ENCODE peak calls at places on chromosomes 16 and 17, in seven cellular contexts. R is GM13977, J is GM12865, D is A549, U is Calu3, M is breast epithelium, C is right atrium auricular region. P is an unnamed sample.
A peak's percentile ranks its signal among the peaks of the same experiment; 100 is the strongest.

GRCh38 chr16:80369138-80369537 is 171.7 kb upstream of the DYNLRB2 start:
- DNase-seq in U (no peak), D (no peak), M (no peak), R (no peak), J (no peak), C (no peak), P (no peak)

GRCh38 chr16:27749547-27749875 is 199.6 kb downstream of the KATNIP start:
- DNase-seq in M (no peak), C (no peak), J (no peak), D (no peak), U (no peak), R (no peak), P (no peak)

GRCh38 chr17:28744104-28744801 is 442 bp downstream of the TRAF4 start:
- DNase-seq in C (no peak), R (peak; percentile 81), J (peak; percentile 81), D (peak; percentile 58), U (peak; percentile 70), M (peak; percentile 50), P (peak; percentile 89)

GRCh38 chr17:76421054-76421427 is 31.9 kb downstream of the UBE2O start:
- DNase-seq in J (no peak), U (no peak), M (no peak), R (no peak), C (peak; percentile 64), D (no peak), P (no peak)

GRCh38 chr16:48999508-48999907 is 282.1 kb downstream of the CBLN1 start:
- DNase-seq in R (no peak), M (no peak), C (no peak), U (no peak), J (no peak), D (no peak), P (peak; percentile 32)

GRCh38 chr17:144936-145670 is 7.7 kb downstream of the SCGB1C2 start:
- DNase-seq in D (no peak), R (no peak), J (no peak), M (peak; percentile 13), C (peak; percentile 36), U (no peak), P (peak; percentile 61)

GRCh38 chr17:67421869-67422273 is 44.8 kb downstream of the PITPNC1 start:
- DNase-seq in J (peak; percentile 86), U (peak; percentile 66), C (no peak), D (peak; percentile 95), R (peak; percentile 55), M (peak; percentile 57), P (no peak)

GRCh38 chr16:5220705-5221104 is 123.1 kb upstream of the EEF2KMT start:
- DNase-seq in C (no peak), M (no peak), D (no peak), R (no peak), U (no peak), J (no peak), P (no peak)

GRCh38 chr17:72414032-72414396 is 293.2 kb downstream of the SOX9 start:
- DNase-seq in U (no peak), M (no peak), R (no peak), J (no peak), D (no peak), C (no peak), P (no peak)

GRCh38 chr17:7855643-7856080 is 796 bp downstream of the TMEM88 start:
- DNase-seq in M (no peak), R (no peak), J (no peak), U (no peak), C (no peak), D (no peak), P (no peak)

GRCh38 chr16:2471016-2471652 is at the start of gene NTN3:
- DNase-seq in J (no peak), U (no peak), C (no peak), R (peak; percentile 73), D (no peak), M (no peak), P (no peak)

GRCh38 chr16:84177740-84178070 is 9.2 kb downstream of the TAF1C start:
- DNase-seq in C (no peak), U (no peak), M (no peak), D (no peak), R (no peak), J (no peak), P (no peak)

GRCh38 chr16:84178146-84178765 is 8.6 kb downstream of the TAF1C start:
- DNase-seq in R (no peak), C (no peak), M (no peak), U (no peak), J (no peak), D (no peak), P (no peak)

GRCh38 chr16:84180519-84181140 is 6.2 kb downstream of the TAF1C start:
- DNase-seq in D (no peak), C (no peak), U (no peak), M (no peak), J (no peak), R (no peak), P (no peak)

GRCh38 chr16:84179612-84180320 is 7.1 kb downstream of the TAF1C start:
- DNase-seq in R (no peak), U (no peak), J (no peak), C (no peak), D (no peak), M (no peak), P (no peak)

GRCh38 chr16:84178892-84179611 is 7.8 kb downstream of the TAF1C start:
- DNase-seq in C (no peak), U (no peak), D (no peak), M (no peak), R (no peak), J (no peak), P (no peak)
- TF ChIP-seq CTCF in C (no peak), U (no peak), D (no peak), M (no peak), R (no peak), J (no peak), P (no peak)

DNA sequence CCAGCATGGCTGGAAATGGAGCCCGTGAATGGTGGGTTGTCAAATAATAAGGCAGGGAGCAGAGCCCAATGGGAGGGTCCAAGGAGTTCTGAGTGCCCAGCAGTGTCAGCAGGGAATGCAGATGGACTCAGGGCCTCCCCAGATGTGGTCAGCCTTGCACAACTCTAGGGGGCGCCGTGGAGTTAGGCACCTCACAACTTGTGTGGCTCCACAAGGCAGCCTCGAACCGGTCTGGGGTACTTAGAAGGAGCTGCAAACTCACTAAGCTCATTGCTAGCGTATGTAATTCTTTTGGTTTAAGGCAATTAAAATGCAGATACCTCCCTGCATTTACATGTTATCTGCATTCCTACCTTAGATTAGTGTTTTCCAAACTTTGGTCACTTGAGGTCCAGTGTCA is 18.1 kb downstream of the IRF8 start:
- DNase-seq in J (no peak), U (no peak), M (no peak), D (no peak), R (no peak), C (no peak), P (no peak)
- TF ChIP-seq CTCF in J (peak; percentile 50), U (peak; percentile 19), M (no peak), D (no peak), R (peak; percentile 54), C (no peak), P (peak; percentile 54)

DNA sequence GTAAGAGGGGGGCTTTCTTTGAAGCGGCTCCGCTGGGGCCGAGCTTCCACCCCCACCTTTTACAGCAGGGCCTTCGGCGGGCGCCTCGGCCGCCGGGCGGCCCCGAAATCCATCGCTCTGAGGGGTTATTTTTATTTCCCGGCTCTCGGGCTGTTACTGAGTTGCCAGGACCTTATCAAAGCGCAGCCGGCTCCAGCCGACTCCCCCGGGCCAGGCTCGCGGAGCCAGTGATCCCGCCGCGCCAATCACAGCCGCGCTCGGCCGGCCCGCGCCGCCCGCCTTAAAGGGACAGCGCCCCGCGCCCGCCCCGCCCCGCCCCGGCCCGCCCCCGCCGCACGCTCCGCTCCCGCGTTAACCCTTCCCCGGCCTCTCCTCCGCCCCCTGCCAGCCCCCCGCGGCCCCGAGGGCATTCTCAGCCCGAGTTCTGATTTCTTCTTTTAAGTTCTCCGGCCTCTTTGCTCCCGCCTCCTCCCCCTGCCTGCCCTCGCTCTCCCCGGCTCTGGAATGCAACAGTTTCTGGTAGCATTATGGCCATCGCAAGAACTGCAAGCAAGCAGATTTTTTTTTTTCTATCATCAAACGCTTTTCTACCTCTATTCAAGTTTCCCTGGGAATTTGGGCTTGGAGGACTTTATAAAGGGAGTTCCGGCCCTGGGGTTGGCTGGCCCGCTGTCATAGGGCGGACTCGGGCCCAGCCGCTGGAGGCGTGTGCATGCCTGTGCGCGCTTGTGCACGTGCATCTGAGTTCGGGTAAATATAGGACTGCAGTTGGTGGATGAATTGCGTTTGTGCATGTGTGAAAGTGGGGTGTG is at the start of gene AXIN2:
- DNase-seq in D (peak; percentile 99), J (peak; percentile 92), M (peak; percentile 87), C (peak; percentile 91), R (peak; percentile 96), U (peak; percentile 87), P (peak; percentile 95)
- TF ChIP-seq CTCF in D (no peak), J (peak; percentile 15), M (peak; percentile 53), C (no peak), R (no peak), U (no peak), P (peak; percentile 64)

GRCh38 chr16:8905168-8905762 is 23.1 kb downstream of the LITAFD start:
- DNase-seq in U (peak; percentile 29), C (no peak), D (peak; percentile 36), M (no peak), J (peak; percentile 45), R (no peak), P (no peak)
- TF ChIP-seq CTCF in U (no peak), C (no peak), D (peak; percentile 27), M (no peak), J (peak; percentile 49), R (peak; percentile 44), P (peak; percentile 54)

GRCh38 chr17:82014971-82015310 is 7.7 kb downstream of the CENPX start:
- DNase-seq in D (no peak), M (no peak), J (no peak), U (no peak), C (no peak), R (no peak), P (no peak)

GRCh38 chr17:82013772-82014321 is 8.8 kb downstream of the CENPX start:
- DNase-seq in M (no peak), R (no peak), D (no peak), C (no peak), U (no peak), J (no peak), P (no peak)

GRCh38 chr17:82015311-82015971 is 7.2 kb downstream of the CENPX start:
- DNase-seq in D (no peak), J (no peak), C (no peak), U (no peak), R (no peak), M (no peak), P (no peak)

GRCh38 chr17:82013341-82013740 is 9.3 kb downstream of the CENPX start:
- DNase-seq in C (no peak), D (no peak), J (no peak), U (no peak), R (no peak), M (no peak), P (no peak)

GRCh38 chr17:82014432-82014831 is 8.2 kb downstream of the CENPX start:
- DNase-seq in M (no peak), J (no peak), R (no peak), D (no peak), C (no peak), U (no peak), P (no peak)
- TF ChIP-seq CTCF in M (no peak), J (no peak), R (no peak), D (no peak), C (no peak), U (no peak), P (no peak)